ENCODE peak calls at places on chromosomes 2 and 18, in four cellular contexts. E is CD4-positive, alpha-beta T cell; B is H9; D is heart right ventricle. L is an unnamed sample.

GRCh38 chr2:71614976-71615768 is 161.8 kb downstream of the DYSF start:
- DNase-seq in E (peak; percentile 25), B (peak; percentile 14), D (peak; percentile 91), L (peak; percentile 47)

GRCh38 chr2:182038579-182038978 is 52.9 kb downstream of the PPP1R1C start:
- DNase-seq in D (no peak), B (no peak), E (no peak), L (no peak)

GRCh38 chr2:190714958-190715357 is 66.1 kb downstream of the NAB1 start:
- DNase-seq in D (no peak), B (no peak), E (no peak), L (no peak)

GRCh38 chr18:65725421-65726050 is 25.3 kb upstream of the CDH7 start:
- DNase-seq in D (peak; percentile 4), E (no peak), B (peak; percentile 75), L (no peak)

GRCh38 chr2:226355600-226355999 is 444.0 kb downstream of the IRS1 start:
- DNase-seq in B (no peak), D (no peak), E (no peak), L (no peak)

GRCh38 chr2:5740073-5740472 is 47.9 kb downstream of the SOX11 start:
- DNase-seq in E (no peak), B (no peak), D (no peak), L (no peak)

GRCh38 chr18:5546660-5547059 is 2.9 kb upstream of the EPB41L3 start:
- DNase-seq in D (no peak), E (no peak), B (peak; percentile 41), L (no peak)

GRCh38 chr2:207133493-207133861 is 32.3 kb downstream of the KLF7 start:
- DNase-seq in D (peak; percentile 53), E (no peak), B (no peak), L (no peak)

GRCh38 chr2:178473931-178474330 is 4.5 kb downstream of the FKBP7 start:
- DNase-seq in E (no peak), D (no peak), B (no peak), L (no peak)

GRCh38 chr2:19835818-19836281 is 65.9 kb downstream of the TTC32 start:
- DNase-seq in E (no peak), B (no peak), D (no peak), L (peak; percentile 75)

GRCh38 chr18:10027031-10027430 is 113.2 kb downstream of the VAPA start:
- DNase-seq in E (no peak), D (no peak), B (no peak), L (no peak)

GRCh38 chr2:137975280-137976271 is 11.3 kb downstream of the HNMT start:
- DNase-seq in E (no peak), B (no peak), D (no peak), L (no peak)

GRCh38 chr18:63043516-63043915 is 276.1 kb downstream of the BCL2 start:
- DNase-seq in D (no peak), B (no peak), E (no peak), L (no peak)

GRCh38 chr2:234247453-234248180 is 197.1 kb downstream of the SPP2 start:
- DNase-seq in D (no peak), E (no peak), B (no peak), L (no peak)

GRCh38 chr2:29233428-29233827 is 118.2 kb downstream of the CLIP4 start:
- DNase-seq in B (no peak), D (no peak), E (no peak), L (peak; percentile 60)

GRCh38 chr2:157164891-157165290 is 92.6 kb upstream of the GALNT5 start:
- DNase-seq in D (no peak), B (no peak), E (no peak), L (no peak)

GRCh38 chr18:10101729-10102128 is 187.9 kb downstream of the VAPA start:
- DNase-seq in B (peak; percentile 42), E (no peak), D (no peak), L (no peak)

GRCh38 chr2:151119377-151119776 is 142.3 kb downstream of the RBM43 start:
- DNase-seq in D (no peak), B (no peak), E (no peak), L (no peak)

GRCh38 chr2:185082749-185083148 is 484.4 kb downstream of the ZNF804A start:
- DNase-seq in D (no peak), B (no peak), E (no peak), L (no peak)

GRCh38 chr2:205754285-205754923 is 72.1 kb downstream of the NRP2 start:
- DNase-seq in B (no peak), D (no peak), E (no peak), L (no peak)

GRCh38 chr18:12287684-12288405 is 20.2 kb upstream of the TUBB6 start:
- DNase-seq in B (peak; percentile 60), E (no peak), D (peak; percentile 87), L (peak; percentile 90)

GRCh38 chr2:120382541-120383144 is 36.7 kb downstream of the INHBB start:
- DNase-seq in E (no peak), B (no peak), D (no peak), L (no peak)

GRCh38 chr2:173184031-173185004 is 108.7 kb downstream of the MAP3K20 start:
- DNase-seq in E (no peak), B (peak; percentile 59), D (peak; percentile 40), L (no peak)

GRCh38 chr2:3459185-3460015 is 59.9 kb downstream of the ADI1 start:
- DNase-seq in D (peak; percentile 68), E (no peak), B (peak; percentile 42), L (no peak)

GRCh38 chr2:120896126-120896525 is 160.5 kb downstream of the GLI2 start:
- DNase-seq in B (no peak), E (no peak), D (no peak), L (no peak)

GRCh38 chr18:43572165-43572564 is 294.9 kb upstream of the SYT4 start:
- DNase-seq in E (no peak), B (no peak), D (no peak), L (no peak)

GRCh38 chr2:177808984-177809809 is 263.4 kb downstream of the PDE11A start:
- DNase-seq in D (no peak), E (no peak), B (no peak), L (no peak)

GRCh38 chr2:53475766-53476165 is 291.8 kb upstream of the CHAC2 start:
- DNase-seq in B (no peak), D (no peak), E (no peak), L (no peak)

DNA sequence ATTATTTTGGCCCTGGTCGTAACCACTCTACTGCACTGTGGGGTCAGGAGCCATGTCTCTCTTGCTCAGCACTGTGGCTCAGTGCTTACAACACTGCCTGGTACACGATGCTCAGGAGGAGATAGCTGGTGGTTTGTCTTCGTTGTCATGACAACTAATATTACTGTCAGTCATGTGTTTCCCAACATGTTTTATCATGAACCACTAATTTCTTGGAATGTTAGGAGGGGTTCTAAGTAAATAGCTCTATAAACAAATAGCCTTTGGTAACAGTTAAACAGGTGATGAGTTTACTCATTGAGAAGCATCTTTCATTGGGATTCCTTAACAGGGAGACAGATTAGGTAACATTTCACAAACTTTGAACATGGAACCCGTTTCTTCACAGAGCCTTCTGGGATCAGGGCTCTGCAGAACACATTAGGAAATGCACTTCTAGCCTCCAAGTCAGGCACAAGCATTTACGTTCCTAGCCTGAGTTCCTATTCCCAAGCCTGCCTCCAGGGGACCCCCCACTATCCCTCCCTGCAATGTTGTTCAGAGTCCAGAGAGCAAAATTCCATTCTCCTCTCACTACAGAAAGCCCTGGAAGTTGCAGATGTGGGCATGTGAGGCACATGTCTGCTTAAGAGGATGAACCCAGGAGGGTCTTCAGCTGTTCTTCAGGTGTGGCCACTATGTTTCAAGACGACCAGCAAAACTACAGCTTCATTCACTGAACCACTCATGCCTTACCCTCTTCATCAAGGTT is 6.4 kb upstream of the RBM44 start:
- DNase-seq in B (peak; percentile 50), E (no peak), D (no peak), L (no peak)
- H3K27ac ChIP-seq in B (no peak overlapping the region), E (no peak overlapping the region), D (no peak overlapping the region), L (no peak overlapping the region)

GRCh38 chr2:54895735-54896134 is 154.5 kb downstream of the RTN4 start:
- DNase-seq in B (no peak), D (no peak), E (no peak), L (no peak)

GRCh38 chr2:54894467-54894866 is 155.8 kb downstream of the RTN4 start:
- DNase-seq in D (no peak), E (no peak), B (no peak), L (no peak)

GRCh38 chr2:54889053-54889452 is 161.2 kb downstream of the RTN4 start:
- DNase-seq in E (no peak), B (no peak), D (no peak), L (no peak)

GRCh38 chr2:54888146-54888545 is 162.1 kb downstream of the RTN4 start:
- DNase-seq in D (no peak), E (no peak), B (no peak), L (no peak)

DNA sequence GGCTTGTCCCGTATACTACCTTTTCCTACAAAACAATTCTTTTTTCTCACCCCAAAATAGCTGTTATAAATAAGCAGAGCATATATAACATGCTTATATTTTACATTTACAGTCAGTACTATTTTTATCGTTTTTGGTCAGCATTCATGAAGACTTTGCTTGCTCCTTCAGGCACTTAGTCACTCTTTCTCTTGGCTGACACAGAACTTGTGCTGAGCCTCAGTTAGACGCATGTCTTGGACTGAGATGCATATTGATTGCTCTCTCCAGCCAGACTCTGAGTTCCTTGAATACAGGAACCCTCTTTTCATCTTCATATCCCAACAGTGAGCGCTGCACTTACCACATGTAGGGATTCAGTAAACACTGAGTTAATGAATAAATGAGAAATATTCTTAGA is 158.3 kb downstream of the RTN4 start:
- DNase-seq in B (no peak), E (no peak), D (no peak), L (no peak)
- H3K27me3 ChIP-seq in B (no peaks in the 10 kb centered on the region), E (no peaks in the 10 kb centered on the region), D (no peaks in the 10 kb centered on the region), L (no peaks in the 10 kb centered on the region)

DNA sequence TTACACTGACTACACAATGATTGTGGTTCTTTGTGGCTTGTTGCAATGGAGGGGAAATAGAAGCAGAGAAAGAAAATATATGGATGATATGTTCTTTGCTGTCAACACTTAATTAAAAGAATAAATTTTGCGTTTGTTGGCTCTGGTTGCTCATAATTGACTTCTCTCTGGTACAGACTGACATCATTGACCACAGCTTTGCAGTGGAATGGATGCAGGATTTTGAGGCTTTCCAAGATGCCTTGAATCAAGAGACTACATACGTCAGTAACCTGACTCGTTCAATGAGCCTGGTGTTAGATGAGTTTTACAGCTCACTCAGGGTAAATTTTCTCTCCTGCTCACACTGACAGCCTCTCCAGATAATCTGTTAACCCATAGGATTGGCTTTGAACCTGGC is 9.9 kb downstream of the GPN1 start:
- DNase-seq in D (no peak), E (no peak), B (no peak), L (no peak)
- H3K27ac ChIP-seq in D (no peak overlapping the region), E (no peak overlapping the region), B (no peak overlapping the region), L (no peak overlapping the region)

GRCh38 chr2:23476786-23477185 is 91.8 kb downstream of the KLHL29 start:
- DNase-seq in D (no peak), E (no peak), B (no peak), L (no peak)
- H3K27me3 ChIP-seq in D (no peaks in the 10 kb centered on the region), E (no peaks in the 10 kb centered on the region), B (no peaks in the 10 kb centered on the region), L (no peaks in the 10 kb centered on the region)

L was measured in breast epithelium.